ENCODE peak calls at places on chromosomes 6 and 20, in six cellular contexts. N, O, H, X, P and K are unnamed samples.
A peak's percentile ranks its signal among the peaks of the same experiment; 100 is the strongest.

GRCh38 chr6:79084693-79085092 is 6.6 kb upstream of the PHIP start:
- DNase-seq in N (no peak), O (no peak), P (no peak), X (no peak), H (no peak), K (no peak)

GRCh38 chr6:148285205-148285604 is 57.4 kb upstream of the SASH1 start:
- DNase-seq in X (no peak), P (no peak), O (no peak), N (no peak), H (no peak), K (no peak)

GRCh38 chr20:57647933-57648785 is 27.9 kb upstream of the ZBP1 start:
- DNase-seq in P (no peak), H (no peak), O (no peak), N (no peak), X (no peak), K (no peak)

GRCh38 chr6:159104931-159105330 is 60.1 kb upstream of the TAGAP start:
- DNase-seq in H (peak; percentile 62), P (no peak), N (no peak), O (no peak), X (no peak), K (no peak)

GRCh38 chr20:11376998-11377397 is 540.7 kb upstream of the BTBD3 start:
- DNase-seq in P (no peak), N (no peak), H (no peak), O (no peak), X (peak; percentile 41), K (no peak)

GRCh38 chr20:35023624-35024023 is 68.0 kb downstream of the MYH7B start:
- DNase-seq in H (no peak), N (no peak), P (no peak), X (no peak), O (no peak), K (no peak)

GRCh38 chr6:23533311-23533710 is 592.7 kb upstream of the NRSN1 start:
- DNase-seq in O (no peak), P (no peak), H (no peak), N (no peak), X (no peak), K (no peak)

GRCh38 chr6:74657033-74657432 is 548.8 kb downstream of the COL12A1 start:
- DNase-seq in P (no peak), O (no peak), X (peak; percentile 77), H (no peak), N (no peak), K (no peak)

GRCh38 chr20:53162251-53162835 is 190.2 kb downstream of the TSHZ2 start:
- DNase-seq in X (peak; percentile 86), H (peak; percentile 64), O (peak; percentile 81), N (peak; percentile 87), P (no peak), K (peak; percentile 53)

GRCh38 chr6:166626177-166627038 is 643 bp downstream of the RPS6KA2 start:
- DNase-seq in O (peak; percentile 67), P (peak; percentile 43), N (peak; percentile 80), X (peak; percentile 68), H (peak; percentile 32), K (no peak)

GRCh38 chr6:123226398-123226797 is 230.4 kb downstream of the CLVS2 start:
- DNase-seq in X (no peak), O (no peak), H (no peak), N (no peak), P (no peak), K (no peak)

GRCh38 chr6:150528648-150529285 is 70.9 kb upstream of the PLEKHG1 start:
- DNase-seq in P (no peak), O (peak; percentile 63), X (peak; percentile 45), H (peak; percentile 21), N (peak; percentile 85), K (peak; percentile 68)

GRCh38 chr6:153145591-153145990 is 14.5 kb upstream of the RGS17 start:
- DNase-seq in X (no peak), N (peak; percentile 56), O (no peak), P (no peak), H (no peak), K (no peak)

GRCh38 chr6:1856381-1856780 is 246.7 kb downstream of the FOXC1 start:
- DNase-seq in H (no peak), P (no peak), N (no peak), O (no peak), X (peak; percentile 2), K (no peak)

GRCh38 chr6:149332602-149333311 is 15.2 kb downstream of the TAB2 start:
- DNase-seq in X (peak; percentile 50), H (no peak), P (no peak), N (no peak), O (no peak), K (no peak)

GRCh38 chr6:37531026-37531425 is 31.3 kb upstream of the CCDC167 start:
- DNase-seq in P (no peak), N (no peak), O (no peak), X (peak; percentile 22), H (no peak), K (no peak)

GRCh38 chr6:35669441-35669776 is 19.3 kb downstream of the FKBP5 start:
- DNase-seq in H (no peak), P (no peak), X (peak; percentile 23), N (no peak), O (no peak), K (no peak)

GRCh38 chr6:9606435-9607134 is 808.3 kb downstream of the TFAP2A start:
- DNase-seq in O (no peak), H (no peak), X (no peak), N (peak; percentile 79), P (no peak), K (no peak)

GRCh38 chr6:88650029-88650619 is 313.3 kb downstream of the RNGTT start:
- DNase-seq in P (no peak), X (peak; percentile 82), O (no peak), N (no peak), H (no peak), K (no peak)

GRCh38 chr6:39638126-39638822 is 86.9 kb downstream of the KIF6 start:
- DNase-seq in N (no peak), P (no peak), X (no peak), H (no peak), O (no peak), K (no peak)

GRCh38 chr6:34585512-34586045 is 29.4 kb upstream of the SPDEF start:
- DNase-seq in X (peak; percentile 86), O (peak; percentile 31), P (no peak), N (no peak), H (no peak), K (no peak)
- H3K36me3 ChIP-seq in X (no peaks in the 10 kb centered on the region), O (no peaks in the 10 kb centered on the region), P (peaks cover 4% of the 10 kb centered on the region), N (no peaks in the 10 kb centered on the region), H (no peaks in the 10 kb centered on the region), K (no peaks in the 10 kb centered on the region)

GRCh38 chr6:105595829-105596228 is 192.9 kb upstream of the PREP start:
- DNase-seq in H (no peak), N (no peak), X (peak; percentile 17), P (no peak), O (no peak), K (no peak)

GRCh38 chr6:105596284-105596755 is 193.4 kb upstream of the PREP start:
- DNase-seq in O (no peak), H (no peak), X (peak; percentile 95), N (no peak), P (no peak), K (no peak)

GRCh38 chr6:105601541-105602174 is 198.8 kb upstream of the PREP start:
- DNase-seq in X (peak; percentile 99), N (no peak), P (peak; percentile 70), H (peak; percentile 84), O (peak; percentile 31), K (peak; percentile 89)

GRCh38 chr6:105600342-105601293 is 197.7 kb upstream of the PREP start:
- DNase-seq in N (peak; percentile 44), H (no peak), X (peak; percentile 61), O (no peak), P (no peak), K (no peak)

DNA sequence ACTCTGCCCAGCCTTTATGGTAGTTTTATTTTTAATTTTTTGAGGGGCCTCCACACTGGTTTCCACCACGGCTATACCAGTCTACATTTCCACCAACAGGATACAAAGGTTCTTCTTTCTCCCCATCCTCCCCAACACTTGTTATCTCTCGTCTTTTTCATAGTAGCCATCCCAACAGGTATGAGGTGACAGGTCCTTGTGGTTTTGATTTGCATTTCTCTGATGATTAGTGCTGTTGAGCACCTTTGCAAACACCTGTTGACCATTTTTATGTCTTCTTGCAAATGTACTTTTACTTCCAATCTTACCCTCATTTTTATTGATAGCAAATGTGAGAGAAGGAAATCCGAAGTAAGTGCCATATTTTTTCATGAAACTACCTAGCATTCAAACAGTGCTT is 195.4 kb upstream of the PREP start:
- DNase-seq in O (no peak), X (no peak), H (no peak), P (no peak), N (no peak), K (no peak)
- H3K4me3 ChIP-seq in O (no peak overlapping the region), X (no peak overlapping the region), H (no peak overlapping the region), P (no peak overlapping the region), N (no peak overlapping the region), K (no peak overlapping the region)

DNA sequence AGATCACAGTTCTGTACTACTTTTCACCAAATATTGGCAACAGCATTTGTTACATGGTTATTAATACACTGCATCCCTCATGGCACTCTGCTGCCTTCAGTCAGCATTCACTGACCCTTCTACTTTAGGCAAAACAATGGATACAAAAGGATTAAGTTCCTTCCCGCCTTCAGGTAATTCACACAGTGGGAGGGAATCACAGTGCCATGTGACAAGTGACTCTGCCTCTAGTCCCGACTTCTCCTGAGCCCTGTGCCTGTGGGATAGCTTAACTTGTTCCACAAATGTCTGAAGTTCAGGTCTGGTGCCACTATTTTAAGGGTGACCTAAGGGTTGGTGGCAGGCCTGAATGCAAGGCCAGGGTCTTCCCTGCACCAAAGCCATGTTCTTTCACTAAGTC is 66.1 kb downstream of the AFDN start:
- DNase-seq in H (no peak), N (peak; percentile 80), O (no peak), P (no peak), X (no peak), K (no peak)
- H3K36me3 ChIP-seq in H (no peaks in the 10 kb centered on the region), N (peaks cover 12% of the 10 kb centered on the region), O (no peaks in the 10 kb centered on the region), P (peaks cover 13% of the 10 kb centered on the region), X (no peaks in the 10 kb centered on the region), K (peaks cover 9% of the 10 kb centered on the region)

GRCh38 chr6:3737831-3738210 is 13.7 kb downstream of the PXDC1 start:
- DNase-seq in H (no peak), N (no peak), X (no peak), P (no peak), O (peak; percentile 16), K (no peak)

GRCh38 chr6:3740551-3741476 is 10.7 kb downstream of the PXDC1 start:
- DNase-seq in X (no peak), O (peak; percentile 30), H (no peak), P (no peak), N (no peak), K (no peak)

GRCh38 chr6:3741477-3741871 is 10.0 kb downstream of the PXDC1 start:
- DNase-seq in P (no peak), H (no peak), O (peak; percentile 40), N (no peak), X (no peak), K (no peak)

GRCh38 chr6:3738381-3739131 is 13.0 kb downstream of the PXDC1 start:
- DNase-seq in P (no peak), N (no peak), H (no peak), X (peak; percentile 62), O (peak; percentile 29), K (peak; percentile 44)

DNA sequence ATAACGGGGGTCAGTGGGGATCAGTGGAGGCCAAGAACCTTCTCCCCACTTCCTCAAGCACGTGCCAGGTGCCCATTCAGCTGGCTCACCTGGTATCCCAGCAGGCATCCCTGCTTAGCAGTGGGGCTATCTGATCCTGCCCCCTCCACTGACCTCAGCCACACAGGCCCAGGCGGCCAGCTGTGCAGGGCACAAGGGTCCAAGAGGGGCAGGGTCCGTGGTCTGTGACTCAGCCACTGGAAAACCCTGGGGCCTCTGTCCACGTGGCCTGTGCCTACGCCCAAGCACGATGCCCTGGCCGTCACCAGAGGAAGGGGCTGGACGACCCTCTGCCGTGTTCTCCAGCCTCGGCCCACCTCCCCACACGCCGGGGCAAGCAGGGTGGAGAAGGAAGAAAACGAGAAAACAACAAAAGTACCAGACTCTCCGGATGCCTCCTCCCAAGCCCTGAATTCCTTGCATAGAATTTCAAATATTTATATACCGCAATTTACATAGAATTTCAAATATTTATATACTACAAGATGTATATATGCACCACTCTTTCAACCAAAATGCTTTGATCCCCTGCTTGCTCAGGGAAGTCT is 12.1 kb downstream of the PXDC1 start:
- DNase-seq in P (no peak), X (no peak), O (peak; percentile 24), H (no peak), N (no peak), K (peak; percentile 51)
- H3K4me3 ChIP-seq in P (no peak overlapping the region), X (peak overlapping the region; percentile 3), O (no peak overlapping the region), H (no peak overlapping the region), N (no peak overlapping the region), K (no peak overlapping the region)